ENCODE peak calls at places on chromosome 4, in nine cellular contexts. E, A, G, B, M, V, J, X and S are unnamed samples.

GRCh38 chr4:125314676-125315570 is at the start of gene FAT4:
- DNase-seq in X (peak; percentile 94), B (peak; percentile 95), E (peak; percentile 85), M (peak; percentile 97), J (peak; percentile 96), A (peak; percentile 97), V (peak; percentile 92), G (peak; percentile 88), S (peak; percentile 61)

GRCh38 chr4:177047070-177047850 is 254.5 kb upstream of the VEGFC start:
- DNase-seq in M (peak; percentile 81), G (peak; percentile 50), J (no peak), B (peak; percentile 78), X (no peak), E (peak; percentile 78), V (peak; percentile 41), A (peak; percentile 60), S (no peak)

GRCh38 chr4:152640058-152640921 is 39.5 kb downstream of the TMEM154 start:
- DNase-seq in A (no peak), M (peak; percentile 28), X (no peak), J (no peak), V (no peak), B (no peak), E (peak; percentile 61), G (no peak), S (no peak)

GRCh38 chr4:168183717-168184571 is 91.6 kb downstream of the ANXA10 start:
- DNase-seq in G (peak; percentile 14), A (no peak), E (peak; percentile 55), M (peak; percentile 59), X (no peak), B (no peak), V (no peak), J (no peak), S (no peak)

GRCh38 chr4:53128959-53129358 is 236.9 kb downstream of the SCFD2 start:
- DNase-seq in E (no peak), G (no peak), V (no peak), X (no peak), A (peak; percentile 80), M (no peak), J (no peak), B (no peak), S (no peak)

GRCh38 chr4:158356331-158356730 is 146.0 kb downstream of the TMEM144 start:
- DNase-seq in E (no peak), V (no peak), G (no peak), A (no peak), M (no peak), X (no peak), B (no peak), J (no peak), S (no peak)

GRCh38 chr4:13088726-13089658 is 395.1 kb downstream of the RAB28 start:
- DNase-seq in E (peak; percentile 21), J (no peak), V (no peak), X (no peak), G (no peak), B (no peak), M (no peak), A (no peak), S (no peak)

GRCh38 chr4:170420255-170420693 is 330.5 kb upstream of the AADAT start:
- DNase-seq in J (no peak), M (peak; percentile 57), X (no peak), A (no peak), V (no peak), E (peak; percentile 14), B (no peak), G (no peak), S (no peak)

GRCh38 chr4:26857278-26858034 is 3.2 kb upstream of the STIM2 start:
- DNase-seq in V (peak; percentile 88), X (peak; percentile 98), J (peak; percentile 91), M (peak; percentile 84), A (peak; percentile 87), E (peak; percentile 83), G (peak; percentile 58), B (peak; percentile 84), S (peak; percentile 67)

GRCh38 chr4:165359501-165359900 is 19.3 kb upstream of the CPE start:
- DNase-seq in M (no peak), E (no peak), X (no peak), V (no peak), J (no peak), A (no peak), G (no peak), B (no peak), S (no peak)

GRCh38 chr4:51885371-51885770 is 42.4 kb downstream of the DCUN1D4 start:
- DNase-seq in E (peak; percentile 49), A (no peak), X (no peak), G (peak; percentile 44), J (no peak), B (no peak), M (peak; percentile 28), V (no peak), S (no peak)

GRCh38 chr4:140344621-140345020 is 28.8 kb upstream of the SCOC start:
- DNase-seq in A (no peak), V (no peak), M (no peak), G (no peak), B (no peak), X (no peak), E (no peak), J (no peak), S (no peak)

GRCh38 chr4:40375090-40375489 is 40.0 kb downstream of the CHRNA9 start:
- DNase-seq in J (no peak), B (no peak), X (no peak), M (no peak), V (no peak), G (no peak), A (no peak), E (no peak), S (no peak)

GRCh38 chr4:157804986-157805385 is 367.8 kb downstream of the GASK1B start:
- DNase-seq in J (no peak), M (no peak), X (no peak), V (no peak), G (peak; percentile 34), E (peak; percentile 23), A (no peak), B (peak; percentile 28), S (no peak)

GRCh38 chr4:141636077-141636770 is at the start of gene IL15:
- DNase-seq in G (peak; percentile 16), J (peak; percentile 74), A (peak; percentile 68), M (peak; percentile 58), E (peak; percentile 86), X (peak; percentile 91), B (peak; percentile 68), V (peak; percentile 74), S (peak; percentile 22)

GRCh38 chr4:22962186-22962786 is 269.5 kb downstream of the GBA3 start:
- DNase-seq in A (no peak), X (no peak), J (no peak), B (no peak), G (no peak), V (no peak), E (peak; percentile 76), M (peak; percentile 4), S (no peak)

GRCh38 chr4:7375427-7375826 is 59.3 kb downstream of the PSAPL1 start:
- DNase-seq in V (no peak), G (no peak), M (peak; percentile 13), A (no peak), J (no peak), E (no peak), X (no peak), B (no peak), S (no peak)

GRCh38 chr4:74267998-74268606 is 40.2 kb upstream of the EPGN start:
- DNase-seq in V (no peak), B (no peak), M (peak; percentile 79), X (no peak), A (no peak), J (no peak), G (no peak), E (peak; percentile 94), S (no peak)

GRCh38 chr4:147829401-147830101 is 97.7 kb downstream of the ARHGAP10 start:
- DNase-seq in V (no peak), M (peak; percentile 59), B (no peak), X (no peak), J (no peak), A (peak; percentile 75), G (no peak), E (no peak), S (no peak)
- H3K4me1 ChIP-seq in V (peaks cover 34% of the 10 kb centered on the region), M (peaks cover 22% of the 10 kb centered on the region), B (peaks cover 21% of the 10 kb centered on the region), X (peaks cover 69% of the 10 kb centered on the region), J (peaks cover 74% of the 10 kb centered on the region), A (peaks cover 15% of the 10 kb centered on the region), G (no peaks in the 10 kb centered on the region), E (peaks cover 41% of the 10 kb centered on the region), S (peaks cover 48% of the 10 kb centered on the region)

GRCh38 chr4:142671516-142671915 is 174.6 kb downstream of the INPP4B start:
- DNase-seq in J (no peak), A (no peak), X (no peak), B (no peak), G (no peak), M (no peak), V (no peak), E (peak; percentile 35), S (no peak)
- TF ChIP-seq CTCF in J (no peak), A (no peak), X (no peak), B (peak; percentile 38), G (no peak), M (peak; percentile 11), V (no peak), E (peak; percentile 66), S (no peak)

GRCh38 chr4:150632639-150633038 is 50.7 kb downstream of the MAB21L2 start:
- DNase-seq in X (no peak), E (no peak), A (no peak), J (no peak), M (no peak), B (no peak), V (no peak), G (no peak), S (no peak)
- H3K4me3 ChIP-seq in X (no peak overlapping the region), E (no peak overlapping the region), A (no peak overlapping the region), J (no peak overlapping the region), M (no peak overlapping the region), B (no peak overlapping the region), V (no peak overlapping the region), G (no peak overlapping the region), S (no peak overlapping the region)

DNA sequence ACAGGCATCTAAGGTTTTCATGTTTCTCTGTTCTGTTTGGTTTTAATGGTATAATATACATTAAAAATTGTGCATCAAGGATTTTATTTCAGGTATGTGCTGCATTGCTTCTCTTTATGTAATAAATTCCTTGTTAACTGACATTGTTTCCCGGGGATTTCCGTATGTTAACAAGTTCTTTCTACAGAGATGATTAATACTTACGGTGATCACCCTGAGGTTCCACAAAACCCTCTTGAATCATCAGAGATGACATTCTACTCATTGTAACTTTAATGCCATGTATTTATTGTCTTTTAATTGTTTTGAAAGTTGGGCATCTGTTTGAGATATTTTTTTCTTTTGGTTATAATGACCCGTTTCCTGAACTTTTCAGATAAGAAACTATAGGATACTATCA is 37.5 kb downstream of the ARHGAP10 start:
- DNase-seq in M (no peak), V (no peak), X (no peak), A (no peak), E (peak; percentile 22), G (no peak), J (no peak), B (no peak), S (no peak)
- H3K4me1 ChIP-seq in M (peaks cover 16% of the 10 kb centered on the region), V (peaks cover 28% of the 10 kb centered on the region), X (peaks cover 18% of the 10 kb centered on the region), A (peaks cover 15% of the 10 kb centered on the region), E (peaks cover 50% of the 10 kb centered on the region), G (no peaks in the 10 kb centered on the region), J (peaks cover 34% of the 10 kb centered on the region), B (peaks cover 20% of the 10 kb centered on the region), S (peaks cover 30% of the 10 kb centered on the region)

GRCh38 chr4:116788723-116789122 is 296.7 kb downstream of the TRAM1L1 start:
- DNase-seq in V (no peak), B (no peak), X (peak; percentile 3), A (no peak), M (no peak), E (no peak), G (no peak), J (no peak), S (no peak)
- TF ChIP-seq CTCF in V (no peak), B (no peak), X (no peak), A (no peak), M (no peak), E (no peak), G (no peak), J (no peak), S (no peak)

GRCh38 chr4:24630937-24631336 is 46.6 kb upstream of the DHX15 start:
- DNase-seq in G (peak; percentile 14), E (peak; percentile 51), V (no peak), X (no peak), A (peak; percentile 19), B (no peak), M (no peak), J (no peak), S (no peak)
- H3K4me3 ChIP-seq in G (no peak overlapping the region), E (no peak overlapping the region), V (no peak overlapping the region), X (no peak overlapping the region), A (no peak overlapping the region), B (no peak overlapping the region), M (no peak overlapping the region), J (no peak overlapping the region), S (no peak overlapping the region)